ENCODE peak calls at places on chromosomes 13 and 19, in seven cellular contexts. X is fibroblast of lung, J is NCI-H2081, C is right cardiac atrium, N is Peyer's patch, H is RWPE1, Z is choroid plexus epithelial cell. L is an unnamed sample.

GRCh38 chr13:42971670-42972355 is 20.2 kb downstream of the EPSTI1 start:
- DNase-seq in H (no peak), N (no peak), X (peak; percentile 13), Z (peak; percentile 81), J (no peak), C (no peak), L (peak; percentile 87)

GRCh38 chr13:26914624-26915023 is 154.0 kb upstream of the GPR12 start:
- DNase-seq in H (peak; percentile 38), N (no peak), Z (peak; percentile 10), C (no peak), J (no peak), X (peak; percentile 13), L (peak; percentile 63)

GRCh38 chr19:3849787-3850186 is 19.1 kb downstream of the ZFR2 start:
- DNase-seq in Z (no peak), C (no peak), J (no peak), H (no peak), N (no peak), X (no peak), L (no peak)

GRCh38 chr19:18514800-18515682 is 6.8 kb downstream of the ELL start:
- DNase-seq in C (peak; percentile 74), N (peak; percentile 92), H (peak; percentile 37), J (no peak), X (no peak), Z (peak; percentile 93), L (peak; percentile 82)

GRCh38 chr19:36136975-36137686 is 2.7 kb upstream of the CAPNS1 start:
- DNase-seq in J (no peak), H (peak; percentile 91), C (peak; percentile 78), N (peak; percentile 79), X (peak; percentile 66), Z (peak; percentile 37), L (peak; percentile 98)

GRCh38 chr13:87821512-87821911 is 150.3 kb downstream of the SLITRK5 start:
- DNase-seq in Z (no peak), X (no peak), J (no peak), N (no peak), H (no peak), C (no peak), L (no peak)

GRCh38 chr19:50465986-50466771 is 10.1 kb upstream of the EMC10 start:
- DNase-seq in J (no peak), X (peak; percentile 4), C (peak; percentile 57), H (no peak), Z (no peak), N (peak; percentile 57), L (no peak)

GRCh38 chr19:4456566-4456842 is 1.1 kb downstream of the UBXN6 start:
- DNase-seq in J (no peak), H (peak; percentile 52), C (peak; percentile 74), Z (peak; percentile 71), N (no peak), X (peak; percentile 72), L (peak; percentile 42)

GRCh38 chr19:54206831-54207177 is 6.1 kb downstream of the RPS9 start:
- DNase-seq in Z (no peak), X (no peak), H (no peak), J (no peak), N (no peak), C (no peak), L (peak; percentile 26)

GRCh38 chr19:42081584-42082258 is 5.8 kb downstream of the ZNF574 start:
- DNase-seq in C (no peak), N (no peak), H (peak; percentile 27), Z (peak; percentile 82), J (peak; percentile 13), X (peak; percentile 43), L (peak; percentile 39)

GRCh38 chr13:67792151-67792665 is 562.1 kb upstream of the PCDH9 start:
- DNase-seq in H (no peak), N (no peak), C (no peak), J (peak; percentile 79), Z (peak; percentile 1), X (peak; percentile 2), L (peak; percentile 24)

GRCh38 chr19:51421229-51422052 is 4.0 kb upstream of the SIGLEC10 start:
- DNase-seq in X (no peak), Z (no peak), H (no peak), N (no peak), C (no peak), J (no peak), L (no peak)

GRCh38 chr19:50896591-50897190 is 14.5 kb downstream of the KLK4 start:
- DNase-seq in J (peak; percentile 23), C (no peak), N (peak; percentile 86), Z (peak; percentile 43), X (peak; percentile 12), H (peak; percentile 5), L (peak; percentile 38)

GRCh38 chr13:79290595-79291244 is 115.3 kb downstream of the RBM26 start:
- DNase-seq in H (no peak), J (no peak), Z (no peak), N (no peak), C (no peak), X (no peak), L (no peak)

GRCh38 chr19:3653865-3654513 is 27.4 kb upstream of the CACTIN start:
- DNase-seq in X (no peak), J (no peak), C (peak; percentile 61), H (no peak), Z (no peak), N (no peak), L (peak; percentile 13)

GRCh38 chr13:109628251-109628699 is 158.1 kb downstream of the IRS2 start:
- DNase-seq in Z (peak; percentile 60), J (no peak), N (no peak), H (peak; percentile 39), X (peak; percentile 88), C (no peak), L (peak; percentile 51)

GRCh38 chr13:42453091-42453645 is 120.8 kb upstream of the TNFSF11 start:
- DNase-seq in J (no peak), C (no peak), N (no peak), Z (no peak), X (no peak), H (no peak), L (no peak)

GRCh38 chr19:41706741-41707501 is 1.5 kb upstream of the CEACAM5 start:
- DNase-seq in J (peak; percentile 72), N (peak; percentile 87), X (no peak), Z (peak; percentile 39), C (peak; percentile 69), H (peak; percentile 69), L (peak; percentile 62)

GRCh38 chr19:54523403-54523802 is 20.8 kb downstream of the LAIR2 start:
- DNase-seq in N (no peak), C (no peak), X (peak; percentile 4), J (no peak), Z (peak; percentile 1), H (peak; percentile 57), L (peak; percentile 61)

GRCh38 chr13:109361562-109361961 is 424.8 kb downstream of the IRS2 start:
- DNase-seq in X (no peak), C (no peak), H (no peak), Z (no peak), N (no peak), J (no peak), L (no peak)

GRCh38 chr13:99969368-99969933 is 2.1 kb downstream of the ZIC5 start:
- DNase-seq in X (no peak), N (peak; percentile 38), H (no peak), Z (no peak), C (no peak), J (no peak), L (no peak)

GRCh38 chr13:49776871-49777270 is 15.6 kb downstream of the KPNA3 start:
- DNase-seq in X (peak; percentile 50), N (no peak), C (no peak), J (no peak), H (no peak), Z (peak; percentile 30), L (no peak)

GRCh38 chr13:112902669-112903068 is 66.3 kb upstream of the MCF2L start:
- DNase-seq in X (no peak), Z (no peak), C (peak; percentile 30), J (no peak), H (no peak), N (no peak), L (no peak)

GRCh38 chr19:6362024-6362344 is 653 bp downstream of the CLPP start:
- DNase-seq in X (peak; percentile 11), N (no peak), H (peak; percentile 20), C (no peak), Z (no peak), J (no peak), L (no peak)